ENCODE peak calls at places on chromosomes 16 and 17, in four cellular contexts. L, J, O and H are unnamed samples.

GRCh38 chr17:64133546-64134215 is 3.7 kb upstream of the ERN1 start:
- DNase-seq in L (no peak), O (no peak), J (peak), H (peak)

GRCh38 chr17:967122-967521 is 12.5 kb downstream of the NXN start:
- DNase-seq in L (no peak), O (no peak), J (no peak), H (no peak)

GRCh38 chr16:50267151-50267631 is 840 bp downstream of the ADCY7 start:
- DNase-seq in L (no peak), J (no peak), O (no peak), H (no peak)

GRCh38 chr17:2369551-2370210 is 31.2 kb downstream of the MNT start:
- DNase-seq in O (no peak), J (peak), L (no peak), H (no peak)

GRCh38 chr17:36761203-36761945 is 160.0 kb downstream of the MRM1 start:
- DNase-seq in J (no peak), L (no peak), O (no peak), H (no peak)

GRCh38 chr17:36591434-36592315 is at the start of gene DHRS11:
- DNase-seq in L (peak), O (no peak), J (peak), H (peak)

GRCh38 chr17:31313982-31314787 is at the start of gene EVI2B:
- DNase-seq in L (no peak), J (peak), O (peak), H (peak)

GRCh38 chr17:39576187-39576586 is 31.5 kb downstream of the NEUROD2 start:
- DNase-seq in L (no peak), O (no peak), J (no peak), H (peak)

GRCh38 chr16:15966420-15967222 is 17.2 kb downstream of the ABCC1 start:
- DNase-seq in O (no peak), L (no peak), J (no peak), H (no peak)

GRCh38 chr17:76506408-76507328 is 5.4 kb upstream of the RHBDF2 start:
- DNase-seq in L (no peak), J (peak), O (peak), H (no peak)

GRCh38 chr16:74083582-74083981 is 213.0 kb upstream of the PSMD7 start:
- DNase-seq in L (no peak), J (no peak), O (no peak), H (no peak)

DNA sequence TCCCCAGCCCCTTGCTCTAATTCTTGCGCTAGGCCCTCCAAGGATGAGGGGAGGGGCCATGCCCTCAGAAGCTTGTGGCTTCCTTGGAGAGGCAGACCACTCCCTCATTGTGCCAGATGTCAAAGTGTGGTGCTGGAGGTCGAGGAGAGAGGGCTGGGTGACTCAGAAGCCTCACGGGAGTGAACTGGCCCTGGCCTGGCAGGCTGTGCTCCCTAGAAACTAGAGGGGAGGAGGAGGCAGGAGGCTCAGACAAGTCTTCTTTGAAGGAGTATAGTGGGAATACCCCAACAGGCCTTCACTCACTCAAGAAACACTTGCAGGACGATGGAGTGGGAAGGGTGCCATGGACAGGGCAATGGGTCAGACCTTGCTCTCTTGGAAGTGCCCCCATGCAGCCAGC is 18.5 kb downstream of the ANKRD40 start:
- DNase-seq in O (no peak), J (no peak), L (no peak), H (no peak)
- TF ChIP-seq SPI1 in O (no peak), J (no peak), L (no peak), H (no peak)

GRCh38 chr17:42107597-42108576 is 4.6 kb downstream of the DHX58 start:
- DNase-seq in O (no peak), L (peak), J (peak), H (peak)
- TF ChIP-seq SPI1 in O (no peak), L (no peak), J (no peak), H (no peak)

GRCh38 chr17:34414338-34414737 is 51.3 kb upstream of the CCL1 start:
- DNase-seq in O (no peak), J (no peak), L (no peak), H (no peak)

GRCh38 chr17:34412965-34413441 is 50.0 kb upstream of the CCL1 start:
- DNase-seq in J (peak), L (no peak), O (no peak), H (no peak)

GRCh38 chr17:34412534-34412933 is 49.5 kb upstream of the CCL1 start:
- DNase-seq in L (no peak), O (no peak), J (no peak), H (no peak)

GRCh38 chr17:34413443-34414076 is 50.5 kb upstream of the CCL1 start:
- DNase-seq in L (no peak), J (peak), O (no peak), H (peak)

GRCh38 chr17:34412022-34412421 is 49.0 kb upstream of the CCL1 start:
- DNase-seq in L (no peak), O (no peak), J (no peak), H (no peak)
- TF ChIP-seq SPI1 in L (no peak), O (no peak), J (no peak), H (no peak)

GRCh38 chr16:81179219-81179618 is 59.3 kb upstream of the BCO1 start:
- DNase-seq in J (no peak), L (no peak), O (no peak), H (peak)

GRCh38 chr16:81181013-81181720 is 57.3 kb upstream of the BCO1 start:
- DNase-seq in L (no peak), J (peak), O (no peak), H (no peak)

GRCh38 chr16:81175325-81175891 is 63.1 kb upstream of the BCO1 start:
- DNase-seq in J (no peak), O (no peak), L (no peak), H (no peak)

GRCh38 chr16:81185416-81185815 is 53.1 kb upstream of the BCO1 start:
- DNase-seq in O (no peak), J (no peak), L (no peak), H (no peak)

GRCh38 chr16:81180578-81180977 is 57.9 kb upstream of the BCO1 start:
- DNase-seq in O (no peak), J (no peak), L (no peak), H (no peak)
- TF ChIP-seq SPI1 in O (no peak), J (no peak), L (no peak), H (no peak)

GRCh38 chr16:68768170-68768569 is 31.1 kb downstream of the CDH1 start:
- DNase-seq in J (no peak), O (no peak), L (no peak), H (no peak)

GRCh38 chr16:68759062-68759461 is 22.0 kb downstream of the CDH1 start:
- DNase-seq in O (no peak), L (no peak), J (no peak), H (no peak)

GRCh38 chr16:68760671-68761275 is 23.7 kb downstream of the CDH1 start:
- DNase-seq in O (peak), J (peak), L (peak), H (no peak)

GRCh38 chr16:68762996-68763756 is 26.1 kb downstream of the CDH1 start:
- DNase-seq in O (no peak), L (no peak), J (no peak), H (no peak)

DNA sequence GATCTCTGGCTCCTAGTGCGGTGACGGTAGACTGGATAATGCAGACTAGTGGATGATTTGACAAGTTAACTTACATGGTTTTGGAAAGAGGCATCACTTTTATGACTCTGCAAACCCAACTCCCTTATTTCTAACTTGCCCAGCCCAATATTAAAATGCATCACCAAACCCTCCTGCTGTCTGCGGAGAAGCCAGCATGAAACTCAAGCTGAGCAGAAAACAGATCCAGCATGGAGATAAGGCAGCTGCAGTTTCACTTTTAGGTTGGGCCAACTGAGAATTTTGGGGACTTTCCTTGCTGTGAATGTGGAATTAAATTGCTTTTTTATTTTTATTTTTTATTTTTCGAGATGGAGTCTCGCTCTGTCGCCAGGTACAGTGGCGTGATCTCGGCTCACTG is 27.8 kb downstream of the CDH1 start:
- DNase-seq in J (peak), L (no peak), O (no peak), H (no peak)
- TF ChIP-seq SPI1 in J (no peak), L (no peak), O (no peak), H (no peak)

GRCh38 chr16:31107465-31107867 is 720 bp upstream of the BCKDK start:
- DNase-seq in J (no peak), L (no peak), O (peak), H (no peak)
- TF ChIP-seq SPI1 in J (no peak), L (no peak), O (no peak), H (no peak)

DNA sequence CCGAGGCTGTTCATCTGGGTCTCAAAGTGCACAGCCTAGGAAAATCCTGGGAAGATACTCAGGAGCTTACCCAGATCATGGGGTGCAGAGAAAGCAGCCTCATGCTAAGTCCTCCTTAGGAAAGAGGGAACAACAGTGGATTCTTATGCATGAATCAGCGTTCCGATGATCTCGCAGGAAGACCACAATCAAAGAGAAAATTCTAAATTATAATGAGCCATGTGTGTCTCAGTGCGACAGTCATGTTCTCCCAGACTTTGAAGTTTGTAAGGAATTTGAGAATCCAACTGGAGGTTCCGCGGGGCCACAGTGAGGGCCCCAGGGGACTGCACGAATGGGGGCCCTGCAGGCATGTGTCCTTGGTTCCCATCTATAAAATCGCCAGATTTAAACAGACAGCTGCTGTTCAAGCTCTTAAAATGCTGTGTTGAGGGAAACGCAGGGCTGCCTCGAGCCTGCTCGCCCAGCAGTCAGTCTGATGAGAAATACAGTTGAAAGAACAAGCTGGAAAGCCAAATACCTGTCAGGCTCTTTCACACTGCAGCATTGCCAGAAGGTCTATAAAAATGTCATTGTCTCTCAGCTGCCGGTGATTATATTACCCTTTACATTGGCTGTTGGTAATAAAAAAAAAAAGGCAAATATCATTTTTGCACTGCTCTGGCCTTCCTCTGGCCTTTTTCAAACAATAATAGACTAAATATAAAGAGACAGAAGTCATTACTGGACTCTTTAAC is 152.1 kb downstream of the PMP22 start:
- DNase-seq in J (no peak), O (no peak), L (no peak), H (no peak)
- TF ChIP-seq SPI1 in J (no peak), O (no peak), L (no peak), H (no peak)

DNA sequence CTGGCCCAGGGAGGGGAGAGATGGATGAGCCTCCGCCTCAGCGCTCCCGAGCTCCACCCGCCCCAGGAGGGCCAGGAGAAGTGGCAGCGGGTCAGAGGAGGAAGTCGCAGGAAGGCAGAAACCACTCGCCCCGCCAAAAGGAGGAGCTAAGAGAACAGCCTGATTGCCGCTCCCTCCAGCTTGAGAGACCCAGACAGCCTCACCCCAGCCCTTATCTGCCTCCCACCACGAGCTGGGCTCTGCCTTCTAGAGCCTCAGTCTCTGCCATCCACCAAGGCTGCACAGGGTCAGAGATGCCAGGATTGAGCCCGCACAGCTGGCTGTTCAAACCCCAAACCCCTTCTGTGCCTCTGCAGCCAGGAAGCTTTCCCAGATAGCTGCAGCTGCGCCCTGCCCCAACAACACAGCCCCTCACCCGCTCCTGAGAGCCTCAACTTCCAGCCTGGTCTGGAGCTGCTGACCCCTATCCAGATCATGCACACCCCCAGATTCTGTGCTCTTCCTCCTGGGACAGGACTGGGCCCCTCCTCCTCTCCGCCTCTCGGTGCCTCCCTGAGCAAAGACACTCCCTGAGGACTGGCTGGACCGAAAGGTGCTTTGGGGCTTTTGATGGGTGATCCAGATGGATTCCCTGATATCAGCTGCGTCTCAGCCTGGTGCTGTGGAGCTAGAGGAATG is 1.0 kb upstream of the ATP2A3 start:
- DNase-seq in J (peak), L (peak), O (peak), H (no peak)
- TF ChIP-seq SPI1 in J (peak), L (peak), O (peak), H (peak)

GRCh38 chr17:6701719-6702118 is 11.4 kb downstream of the SLC13A5 start:
- DNase-seq in O (no peak), J (peak), L (peak), H (no peak)
- TF ChIP-seq SPI1 in O (no peak), J (no peak), L (no peak), H (no peak)

GRCh38 chr17:78134899-78135385 is 4.4 kb downstream of the TMC8 start:
- DNase-seq in J (no peak), O (no peak), L (no peak), H (no peak)

GRCh38 chr17:78133179-78133951 is 2.8 kb downstream of the TMC8 start:
- DNase-seq in J (no peak), O (no peak), L (no peak), H (no peak)

GRCh38 chr17:78132767-78133178 is 2.2 kb downstream of the TMC8 start:
- DNase-seq in J (no peak), O (no peak), L (no peak), H (no peak)

GRCh38 chr17:78135858-78136500 is 5.4 kb downstream of the TMC8 start:
- DNase-seq in J (peak), O (no peak), L (no peak), H (no peak)

GRCh38 chr17:78133971-78134898 is 3.7 kb downstream of the TMC8 start:
- DNase-seq in L (no peak), J (peak), O (no peak), H (peak)
- TF ChIP-seq SPI1 in L (no peak), J (no peak), O (no peak), H (no peak)